ENCODE peak calls at places on chromosomes 13 and 19, in eight cellular contexts. K, V, B, S, E, Z, Y and D are unnamed samples.

GRCh38 chr19:5228490-5228889 is 112.1 kb downstream of the PTPRS start:
- DNase-seq in V (no peak), E (no peak), K (no peak), Y (no peak), Z (no peak), B (no peak), S (no peak), D (no peak)

GRCh38 chr19:13010038-13010991 is 15.0 kb downstream of the NFIX start:
- DNase-seq in Y (no peak), E (peak), K (no peak), B (no peak), S (no peak), Z (no peak), V (no peak), D (no peak)

GRCh38 chr19:19510432-19510831 is 4.9 kb downstream of the TSSK6 start:
- DNase-seq in Y (peak), S (no peak), V (no peak), Z (no peak), K (no peak), B (no peak), E (no peak), D (no peak)

GRCh38 chr19:33514885-33515485 is 6.6 kb downstream of the PEPD start:
- DNase-seq in V (no peak), K (no peak), B (peak), E (no peak), S (peak), Z (no peak), Y (peak), D (no peak)

GRCh38 chr19:3513198-3514140 is 7.4 kb downstream of the FZR1 start:
- DNase-seq in V (no peak), B (no peak), Z (no peak), K (no peak), S (no peak), E (no peak), Y (peak), D (no peak)

GRCh38 chr13:110615005-110615321 is 382 bp upstream of the NAXD start:
- DNase-seq in K (no peak), Y (no peak), E (no peak), V (no peak), S (no peak), B (no peak), Z (no peak), D (no peak)

GRCh38 chr13:94228781-94229180 is 250.7 kb downstream of the DCT start:
- DNase-seq in V (peak), Z (no peak), K (no peak), Y (no peak), S (no peak), E (no peak), B (no peak), D (no peak)

GRCh38 chr19:32453736-32454135 is 48.2 kb downstream of the DPY19L3 start:
- DNase-seq in B (no peak), Y (peak), V (no peak), Z (no peak), E (no peak), S (peak), K (no peak), D (no peak)

GRCh38 chr19:50383852-50384684 is at the start of gene POLD1:
- DNase-seq in V (peak), Z (peak), K (peak), B (peak), Y (peak), E (peak), S (peak), D (peak)

GRCh38 chr13:19567820-19568534 is 6.6 kb upstream of the TPTE2 start:
- DNase-seq in V (no peak), E (no peak), Z (no peak), Y (no peak), S (no peak), B (no peak), K (no peak), D (no peak)

GRCh38 chr19:2015611-2015950 is at the start of gene BTBD2:
- DNase-seq in Z (no peak), K (peak), B (peak), S (peak), V (peak), Y (peak), E (no peak), D (no peak)

GRCh38 chr19:12194827-12195500 is 32.1 kb downstream of the ZNF136 start:
- DNase-seq in K (peak), B (no peak), Z (peak), E (peak), S (peak), Y (no peak), V (no peak), D (no peak)

GRCh38 chr19:41332468-41332867 is 21.3 kb downstream of the TGFB1 start:
- DNase-seq in K (no peak), Z (no peak), S (no peak), Y (no peak), V (no peak), B (no peak), E (no peak), D (no peak)

GRCh38 chr13:22848539-22849052 is 332.2 kb upstream of the SGCG start:
- DNase-seq in B (no peak), E (peak), Z (no peak), V (no peak), S (no peak), Y (no peak), K (no peak), D (peak)

GRCh38 chr19:46494115-46494935 is 1.3 kb downstream of the PNMA8B start:
- DNase-seq in S (no peak), Z (no peak), K (no peak), V (no peak), E (no peak), B (no peak), Y (no peak), D (no peak)

GRCh38 chr19:7265963-7266362 is 28.3 kb downstream of the INSR start:
- DNase-seq in V (no peak), B (no peak), E (no peak), Y (no peak), K (no peak), S (no peak), Z (no peak), D (no peak)

GRCh38 chr13:50894042-50894441 is 15.5 kb upstream of the RNASEH2B start:
- DNase-seq in S (no peak), K (no peak), Y (no peak), E (no peak), Z (no peak), B (no peak), V (no peak), D (no peak)

GRCh38 chr19:4977299-4978174 is 8.6 kb downstream of the KDM4B start:
- DNase-seq in Z (peak), B (peak), E (no peak), K (no peak), Y (peak), V (peak), S (peak), D (no peak)